ENCODE peak calls at places on chromosomes 7 and 10, in six cellular contexts. A is OCI-LY7, N is PC-3, Q is GM23338, R is neural progenitor cell, G is GM23248. W is an unnamed sample.

GRCh38 chr10:79166312-79166721 is 97.6 kb downstream of the ZMIZ1 start:
- DNase-seq in N (no peak), G (no peak), Q (no peak), A (no peak), R (no peak), W (no peak)

GRCh38 chr10:71285180-71285545 is 33.9 kb upstream of the SLC29A3 start:
- DNase-seq in R (peak; percentile 86), N (peak; percentile 47), G (peak; percentile 65), Q (peak; percentile 86), A (peak; percentile 65), W (peak; percentile 85)

GRCh38 chr7:27193335-27194001 is 6.4 kb downstream of the HOXA13 start:
- DNase-seq in A (no peak), Q (peak; percentile 65), R (peak; percentile 52), G (no peak), N (peak; percentile 46), W (no peak)

GRCh38 chr7:31782411-31782991 is 95.5 kb downstream of the PPP1R17 start:
- DNase-seq in A (peak; percentile 50), N (peak; percentile 92), Q (peak; percentile 85), R (peak; percentile 79), G (peak; percentile 88), W (peak; percentile 65)

GRCh38 chr10:67297637-67298181 is 371.9 kb downstream of the LRRTM3 start:
- DNase-seq in N (peak; percentile 79), A (no peak), G (no peak), Q (no peak), R (no peak), W (no peak)

GRCh38 chr10:19930936-19931859 is 115.0 kb downstream of the PLXDC2 start:
- DNase-seq in G (peak; percentile 59), R (no peak), N (peak; percentile 20), A (peak; percentile 19), Q (peak; percentile 24), W (peak; percentile 5)

GRCh38 chr10:121998462-121998861 is 9.5 kb downstream of the TACC2 start:
- DNase-seq in G (peak; percentile 8), Q (no peak), R (no peak), N (no peak), A (no peak), W (no peak)

GRCh38 chr7:146659732-146660131 is 543.1 kb downstream of the CNTNAP2 start:
- DNase-seq in G (no peak), R (no peak), Q (no peak), N (no peak), A (no peak), W (peak; percentile 8)

GRCh38 chr7:128200376-128200775 is 40.7 kb upstream of the LEP start:
- DNase-seq in R (no peak), A (no peak), G (no peak), N (no peak), Q (no peak), W (no peak)

GRCh38 chr7:100632951-100633717 is 8.2 kb downstream of the TFR2 start:
- DNase-seq in R (peak; percentile 76), G (peak; percentile 69), Q (peak; percentile 65), N (peak; percentile 14), A (peak; percentile 84), W (peak; percentile 95)

GRCh38 chr10:132891313-132891712 is 51.1 kb downstream of the CFAP46 start:
- DNase-seq in R (no peak), Q (no peak), A (no peak), G (no peak), N (no peak), W (no peak)

GRCh38 chr10:23877791-23878190 is 331.1 kb upstream of the KIAA1217 start:
- DNase-seq in N (no peak), G (no peak), R (no peak), Q (no peak), A (no peak), W (no peak)

GRCh38 chr7:107995184-107996071 is 7.5 kb downstream of the LAMB1 start:
- DNase-seq in A (no peak), N (peak; percentile 91), Q (peak; percentile 85), G (peak; percentile 69), R (peak; percentile 83), W (peak; percentile 50)

GRCh38 chr10:112677689-112678088 is 230.7 kb downstream of the VTI1A start:
- DNase-seq in G (no peak), R (no peak), N (no peak), A (no peak), Q (no peak), W (peak; percentile 51)

GRCh38 chr10:52423369-52423768 is 109.3 kb downstream of the DKK1 start:
- DNase-seq in A (no peak), Q (no peak), G (no peak), N (peak; percentile 64), R (no peak), W (no peak)

GRCh38 chr10:21238044-21238443 is 287.4 kb downstream of the SKIDA1 start:
- DNase-seq in Q (no peak), G (no peak), A (no peak), N (peak; percentile 62), R (no peak), W (no peak)
- TF ChIP-seq EZH2phosphoT487 in Q (no peak), G (no peak), A (no peak), N (no peak), R (no peak), W (no peak)

DNA sequence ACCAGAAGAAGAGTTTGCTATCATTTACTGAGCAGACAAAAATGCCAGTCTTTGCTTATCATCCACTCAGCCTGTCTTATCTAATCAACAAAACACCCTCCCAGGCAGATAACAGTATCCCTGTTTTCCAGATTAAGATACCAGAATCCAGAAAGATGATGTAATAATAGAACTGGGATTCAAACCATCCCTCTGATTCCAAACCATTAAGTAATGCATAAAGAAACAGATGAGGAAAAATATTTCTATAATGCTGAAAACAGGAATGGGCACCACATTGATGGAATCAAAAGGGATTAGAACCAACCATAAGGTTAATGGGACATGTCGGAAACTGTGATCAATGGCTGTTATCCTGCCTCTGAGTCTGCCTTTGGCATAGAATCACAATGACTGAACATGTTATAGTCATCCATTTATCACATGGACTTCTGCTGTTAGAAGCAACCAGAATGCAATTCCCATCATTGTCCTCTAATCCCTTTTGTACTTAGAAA is 92.1 kb upstream of the RSU1 start:
- DNase-seq in R (no peak), G (peak; percentile 73), A (no peak), N (no peak), Q (no peak), W (peak; percentile 64)
- TF ChIP-seq EZH2phosphoT487 in R (no peak), G (no peak), A (no peak), N (no peak), Q (no peak), W (no peak)

DNA sequence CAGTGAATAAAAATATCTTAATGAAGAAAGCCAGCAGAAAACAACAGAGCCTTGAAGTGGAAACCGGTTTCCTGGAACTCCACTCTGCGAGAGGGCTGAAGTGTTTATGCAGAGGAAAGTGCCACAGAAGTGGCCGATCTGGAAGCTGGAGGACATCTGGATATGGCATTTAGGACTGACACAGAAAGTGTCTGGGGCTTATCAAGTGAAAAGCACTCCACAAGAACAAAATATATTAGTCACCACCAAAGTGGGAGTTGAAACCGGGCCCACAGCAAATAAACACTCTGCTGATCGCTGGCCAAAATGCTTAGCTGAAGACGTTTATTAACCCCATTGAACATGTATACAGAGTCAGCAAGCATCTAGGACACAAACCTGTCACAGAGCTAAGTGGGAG is 7.8 kb downstream of the NOD1 start:
- DNase-seq in Q (no peak), A (no peak), R (no peak), G (peak; percentile 92), N (peak; percentile 16), W (no peak)
- TF ChIP-seq EZH2phosphoT487 in Q (no peak), A (no peak), R (no peak), G (no peak), N (no peak), W (no peak)

GRCh38 chr10:89207801-89208551 is 859 bp upstream of the CH25H start:
- DNase-seq in N (no peak), A (no peak), Q (peak; percentile 73), R (peak; percentile 65), G (peak; percentile 62), W (peak; percentile 68)
- TF ChIP-seq EZH2phosphoT487 in N (no peak), A (peak; percentile 4), Q (peak; percentile 15), R (peak; percentile 91), G (no peak), W (no peak)

GRCh38 chr7:43764807-43765491 is 6.5 kb downstream of the BLVRA start:
- DNase-seq in A (no peak), R (no peak), G (peak; percentile 59), N (peak; percentile 89), Q (no peak), W (no peak)
- TF ChIP-seq EZH2phosphoT487 in A (no peak), R (no peak), G (no peak), N (no peak), Q (no peak), W (no peak)

DNA sequence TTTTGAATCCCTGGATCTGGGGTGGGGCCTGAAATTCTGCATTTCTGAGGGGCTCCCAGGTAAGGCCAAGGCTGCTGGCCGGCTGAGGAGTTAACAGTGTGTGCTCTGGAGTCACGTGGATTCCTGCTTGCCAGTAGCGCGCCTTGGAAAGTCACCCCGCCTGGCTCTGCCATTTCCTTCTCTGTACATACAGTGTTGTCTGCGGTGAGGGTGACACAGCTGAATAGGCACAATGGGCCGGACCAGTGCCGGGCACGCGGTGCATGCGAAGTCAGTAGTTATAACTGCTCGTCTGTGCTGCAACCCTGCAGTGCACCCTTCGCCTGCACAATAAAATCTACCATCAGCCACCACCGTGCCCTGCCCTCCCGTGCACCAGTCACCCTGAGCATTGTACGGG is 68.0 kb upstream of the EEPD1 start:
- DNase-seq in N (no peak), G (no peak), Q (no peak), A (no peak), R (no peak), W (no peak)
- TF ChIP-seq EZH2phosphoT487 in N (no peak), G (no peak), Q (no peak), A (no peak), R (no peak), W (no peak)

W was measured in SK-N-SH.